ENCODE peak calls at places on chromosomes 2 and 18, in nine cellular contexts. M is H9, H is GM23248, S is SK-N-SH, A is kidney, W is HepG2, K is HCT116, Q is fibroblast of lung, U is Karpas-422. R is an unnamed sample.

GRCh38 chr2:73855526-73855925 is 26.8 kb downstream of the STAMBP start:
- DNase-seq in H (peak; percentile 19), A (no peak), U (no peak), W (no peak), K (no peak), M (no peak), Q (peak; percentile 60), S (no peak), R (no peak)

GRCh38 chr2:66237470-66238354 is 197.2 kb upstream of the MEIS1 start:
- DNase-seq in Q (no peak), W (no peak), M (no peak), K (no peak), H (no peak), A (no peak), U (no peak), S (no peak), R (no peak)

GRCh38 chr18:12278765-12279682 is 24.9 kb downstream of the CIDEA start:
- DNase-seq in M (peak; percentile 90), U (no peak), Q (peak; percentile 98), S (no peak), K (no peak), A (peak; percentile 93), H (peak; percentile 97), W (peak; percentile 74), R (peak; percentile 97)

GRCh38 chr2:195406886-195407603 is 250.0 kb upstream of the SLC39A10 start:
- DNase-seq in W (peak; percentile 37), H (no peak), Q (peak; percentile 46), S (no peak), A (no peak), M (no peak), K (no peak), U (no peak), R (no peak)

GRCh38 chr18:427005-427404 is 73.5 kb downstream of the COLEC12 start:
- DNase-seq in W (no peak), U (no peak), K (no peak), M (no peak), H (peak; percentile 95), A (no peak), Q (peak; percentile 97), S (no peak), R (peak; percentile 49)

GRCh38 chr2:226799211-226799975 is at the start of gene IRS1:
- DNase-seq in Q (peak; percentile 82), A (peak; percentile 93), S (peak; percentile 89), W (peak; percentile 66), U (peak; percentile 89), M (peak; percentile 78), H (peak; percentile 89), K (peak; percentile 32), R (peak; percentile 93)

GRCh38 chr2:43273477-43273876 is 47.1 kb upstream of the ZFP36L2 start:
- DNase-seq in M (no peak), S (no peak), A (no peak), H (peak; percentile 84), K (no peak), Q (peak; percentile 60), W (no peak), U (no peak), R (no peak)

GRCh38 chr2:33372940-33373553 is 103.4 kb upstream of the RASGRP3 start:
- DNase-seq in S (peak; percentile 49), U (peak; percentile 79), K (peak; percentile 47), A (no peak), H (no peak), Q (peak; percentile 32), M (no peak), W (peak; percentile 45), R (no peak)

GRCh38 chr2:218995972-218996644 is 2.9 kb upstream of the CRYBA2 start:
- DNase-seq in U (peak; percentile 93), A (peak; percentile 93), K (peak; percentile 67), H (peak; percentile 96), W (peak; percentile 58), M (peak; percentile 85), Q (peak; percentile 71), S (peak; percentile 96), R (peak; percentile 92)
- H3K9ac ChIP-seq in U (no peak overlapping the region), A (no peak overlapping the region), K (peak overlapping the region; percentile 60), H (peak overlapping the region; percentile 22), W (no peak overlapping the region), M (no peak overlapping the region), Q (no peak overlapping the region), S (peak overlapping the region; percentile 20), R (no peak overlapping the region)

GRCh38 chr2:150296795-150297546 is 190.5 kb downstream of the RND3 start:
- DNase-seq in K (no peak), S (no peak), Q (peak; percentile 44), W (no peak), H (peak; percentile 75), M (no peak), U (no peak), A (no peak), R (peak; percentile 16)

GRCh38 chr2:150292807-150293206 is 194.7 kb downstream of the RND3 start:
- DNase-seq in H (peak; percentile 39), A (no peak), Q (peak; percentile 44), S (no peak), U (no peak), W (no peak), K (no peak), M (no peak), R (peak; percentile 39)

GRCh38 chr2:150295544-150295943 is 191.9 kb downstream of the RND3 start:
- DNase-seq in K (no peak), M (no peak), U (no peak), S (no peak), Q (no peak), A (no peak), H (no peak), W (no peak), R (no peak)

GRCh38 chr2:150293771-150294170 is 193.7 kb downstream of the RND3 start:
- DNase-seq in A (no peak), M (no peak), W (no peak), K (no peak), H (no peak), Q (no peak), U (no peak), S (no peak), R (no peak)

DNA sequence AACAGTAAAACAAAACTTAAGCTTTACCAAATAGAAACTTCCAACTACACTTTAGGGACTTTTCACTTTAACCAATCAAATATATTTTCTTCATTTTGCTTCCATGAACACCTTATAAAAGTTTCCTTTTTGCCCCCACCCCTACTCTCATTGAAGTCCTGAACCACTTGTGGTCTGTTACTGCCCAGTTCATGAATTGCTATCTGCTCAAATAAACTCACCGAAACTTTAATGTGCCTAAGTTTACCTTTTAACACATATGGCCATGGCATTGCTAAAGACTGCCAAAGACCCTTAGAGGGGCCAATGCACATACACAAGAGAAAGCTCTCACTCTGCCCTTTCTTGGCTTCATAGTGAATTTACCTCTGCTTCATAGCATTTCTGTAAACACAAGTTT is 195.3 kb downstream of the RND3 start:
- DNase-seq in A (no peak), H (no peak), W (no peak), Q (no peak), S (no peak), K (no peak), U (no peak), M (no peak), R (no peak)
- H3K9me3 ChIP-seq in A (no peaks in the 10 kb centered on the region), H (no peaks in the 10 kb centered on the region), W (peaks cover 66% of the 10 kb centered on the region), Q (no peaks in the 10 kb centered on the region), S (no peaks in the 10 kb centered on the region), K (no peaks in the 10 kb centered on the region), U (no peaks in the 10 kb centered on the region), M (no peaks in the 10 kb centered on the region), R (no peaks in the 10 kb centered on the region)

GRCh38 chr2:113828086-113828742 is 61.7 kb upstream of the ACTR3 start:
- DNase-seq in W (no peak), U (no peak), M (no peak), Q (no peak), K (no peak), H (no peak), S (no peak), A (no peak), R (no peak)

GRCh38 chr2:113829270-113829669 is 60.6 kb upstream of the ACTR3 start:
- DNase-seq in S (no peak), H (no peak), K (no peak), A (no peak), U (no peak), Q (no peak), W (no peak), M (no peak), R (no peak)

GRCh38 chr2:113827426-113827825 is 62.5 kb upstream of the ACTR3 start:
- DNase-seq in S (no peak), M (no peak), U (no peak), W (no peak), H (no peak), K (no peak), Q (no peak), A (no peak), R (no peak)

GRCh38 chr2:113823729-113824595 is 65.9 kb upstream of the ACTR3 start:
- DNase-seq in S (no peak), H (no peak), A (no peak), K (no peak), Q (no peak), U (no peak), M (no peak), W (no peak), R (no peak)

DNA sequence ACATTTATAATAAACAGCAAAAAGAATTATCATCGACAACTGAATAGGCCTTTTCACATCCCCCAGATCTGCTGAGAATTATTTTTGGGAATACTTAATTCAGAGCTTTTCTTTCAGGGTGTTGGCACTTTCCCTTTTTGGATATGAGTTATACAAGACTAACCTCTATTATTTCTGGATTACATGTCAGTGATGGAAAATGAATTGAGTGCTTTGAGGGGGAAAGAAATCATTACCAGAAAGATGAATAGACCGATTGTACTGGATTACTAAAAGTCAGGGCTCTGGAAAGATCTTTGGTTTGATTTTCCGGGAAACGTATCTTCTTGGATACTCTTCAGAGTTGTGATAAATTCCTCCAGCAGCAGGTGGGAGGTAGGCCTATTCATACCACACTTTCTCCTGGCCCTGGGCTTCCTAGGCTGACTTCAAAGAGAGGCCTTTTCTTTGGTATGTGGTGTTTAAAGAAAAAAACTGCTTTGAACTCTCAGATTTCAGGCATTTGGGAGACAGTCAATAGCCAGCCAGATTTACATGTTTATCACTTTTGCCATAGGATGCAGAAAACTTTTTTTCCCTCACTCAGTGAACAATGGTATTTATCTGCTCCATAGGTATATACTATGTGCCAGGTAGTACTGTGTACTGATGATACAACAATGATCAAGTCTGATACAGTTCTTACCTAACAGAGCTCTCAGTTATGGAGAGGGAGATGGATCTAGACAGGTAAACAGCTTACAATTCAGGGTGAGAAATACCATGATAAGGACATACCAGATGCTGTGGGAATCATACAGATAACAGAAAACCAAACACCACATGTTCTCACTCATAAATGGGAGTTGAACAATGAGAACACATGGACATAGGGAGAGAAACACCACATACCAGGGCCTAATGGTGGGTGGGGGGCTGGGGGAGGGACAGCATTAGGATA is 63.3 kb upstream of the ACTR3 start:
- DNase-seq in S (no peak), Q (peak; percentile 44), H (no peak), A (no peak), W (peak; percentile 56), M (peak; percentile 39), K (no peak), U (no peak), R (no peak)
- H3K4me1 ChIP-seq in S (no peaks in the 10 kb centered on the region), Q (no peaks in the 10 kb centered on the region), H (no peaks in the 10 kb centered on the region), A (no peaks in the 10 kb centered on the region), W (peaks cover 10% of the 10 kb centered on the region), M (no peaks in the 10 kb centered on the region), K (peaks cover 3% of the 10 kb centered on the region), U (peaks cover 4% of the 10 kb centered on the region), R (peaks cover 4% of the 10 kb centered on the region)

DNA sequence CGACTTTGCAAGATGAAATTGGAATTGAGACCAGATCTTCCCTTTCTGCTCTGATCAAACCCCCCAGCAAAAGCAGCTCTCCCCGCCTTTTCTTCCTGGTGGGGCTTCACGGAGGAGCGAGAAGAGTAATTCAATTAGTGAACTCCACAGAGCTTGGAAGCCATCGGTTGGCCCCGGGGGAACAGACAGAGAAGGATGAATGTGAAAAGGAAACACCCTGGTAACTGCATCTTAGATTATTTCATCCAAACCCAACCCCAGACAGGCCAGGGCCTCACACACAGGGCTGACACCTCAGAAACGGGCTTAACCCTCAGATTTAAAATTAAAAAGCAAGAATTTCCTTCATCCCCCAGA is 18.3 kb downstream of the SMAD7 start:
- DNase-seq in S (no peak), M (no peak), U (no peak), Q (no peak), W (no peak), A (no peak), H (peak; percentile 55), K (no peak), R (no peak)
- H3K9ac ChIP-seq in S (peak overlapping the region; percentile 37), M (no peak overlapping the region), U (peak overlapping the region; percentile 53), Q (no peak overlapping the region), W (no peak overlapping the region), A (peak overlapping the region; percentile 8), H (peak overlapping the region; percentile 77), K (no peak overlapping the region), R (peak overlapping the region; percentile 76)